ENCODE peak calls at places on chromosome 16, in nine cellular contexts. X is IMR-90; K is effector memory CD4-positive, alpha-beta T cell; P is AG04450; F is left ventricle myocardium inferior; M is tibial artery; D is GM12878; W is PC-9; E is CD4-positive, alpha-beta memory T cell. N is an unnamed sample.

GRCh38 chr16:84973226-84973625 is 38.1 kb downstream of the ZDHHC7 start:
- DNase-seq in X (no peak), K (no peak), P (no peak), F (no peak), M (no peak), D (no peak), W (no peak), E (no peak), N (no peak)

GRCh38 chr16:20303012-20303411 is 24.3 kb downstream of the GP2 start:
- DNase-seq in X (no peak), K (no peak), P (no peak), F (no peak), M (no peak), D (no peak), W (no peak), E (no peak), N (no peak)

GRCh38 chr16:12229759-12230594 is 253.4 kb downstream of the SNX29 start:
- DNase-seq in X (peak), K (no peak), P (peak), F (no peak), M (no peak), D (no peak), W (no peak), E (no peak), N (no peak)

GRCh38 chr16:57518520-57518919 is 17.9 kb downstream of the CCDC102A start:
- DNase-seq in X (no peak), K (no peak), P (no peak), F (no peak), M (no peak), D (no peak), W (no peak), E (no peak), N (no peak)

GRCh38 chr16:11066231-11066870 is 122.0 kb downstream of the CLEC16A start:
- DNase-seq in X (no peak), K (no peak), P (no peak), F (no peak), M (peak), D (no peak), W (no peak), E (no peak), N (no peak)

GRCh38 chr16:12532871-12533610 is 270.6 kb downstream of the CPPED1 start:
- DNase-seq in X (no peak), K (no peak), P (no peak), F (no peak), M (no peak), D (no peak), W (no peak), E (peak), N (no peak)

GRCh38 chr16:8972843-8973586 is 9.3 kb upstream of the USP7 start:
- DNase-seq in X (peak), K (no peak), P (no peak), F (no peak), M (no peak), D (no peak), W (no peak), E (no peak), N (no peak)

GRCh38 chr16:88631384-88631783 is 7.0 kb upstream of the IL17C start:
- DNase-seq in X (no peak), K (no peak), P (no peak), F (peak), M (no peak), D (no peak), W (no peak), E (no peak), N (no peak)

GRCh38 chr16:19118938-19119431 is 5.2 kb downstream of the ITPRIPL2 start:
- DNase-seq in X (peak), K (no peak), P (peak), F (no peak), M (peak), D (no peak), W (peak), E (no peak), N (peak)

GRCh38 chr16:81784042-81784785 is 5.1 kb downstream of the PLCG2 start:
- DNase-seq in X (no peak), K (no peak), P (no peak), F (no peak), M (no peak), D (no peak), W (no peak), E (no peak), N (no peak)

GRCh38 chr16:10617662-10618420 is 37.4 kb upstream of the EMP2 start:
- DNase-seq in X (no peak), K (no peak), P (no peak), F (no peak), M (no peak), D (no peak), W (no peak), E (no peak), N (no peak)

GRCh38 chr16:57349212-57350031 is 9.2 kb upstream of the CCL22 start:
- DNase-seq in X (no peak), K (no peak), P (no peak), F (no peak), M (no peak), D (peak), W (no peak), E (no peak), N (peak)

GRCh38 chr16:26175944-26176343 is 484.2 kb downstream of the HS3ST4 start:
- DNase-seq in X (no peak), K (no peak), P (no peak), F (no peak), M (no peak), D (no peak), W (no peak), E (no peak), N (no peak)

GRCh38 chr16:79639576-79640311 is 39.2 kb upstream of the MAF start:
- DNase-seq in X (no peak), K (no peak), P (no peak), F (no peak), M (no peak), D (no peak), W (peak), E (peak), N (no peak)

GRCh38 chr16:57178793-57179212 is 7.0 kb downstream of the PSME3IP1 start:
- DNase-seq in X (peak), K (no peak), P (no peak), F (no peak), M (no peak), D (no peak), W (no peak), E (no peak), N (no peak)

GRCh38 chr16:88524973-88525662 is 45.1 kb upstream of the ZC3H18 start:
- DNase-seq in X (no peak), K (no peak), P (no peak), F (no peak), M (no peak), D (no peak), W (no peak), E (no peak), N (no peak)

GRCh38 chr16:27781195-27781524 is 231.2 kb downstream of the KATNIP start:
- DNase-seq in X (no peak), K (no peak), P (no peak), F (peak), M (no peak), D (no peak), W (no peak), E (no peak), N (peak)

GRCh38 chr16:8934601-8935000 is 29.1 kb downstream of the USP7 start:
- DNase-seq in X (no peak), K (no peak), P (no peak), F (no peak), M (no peak), D (no peak), W (no peak), E (no peak), N (no peak)

GRCh38 chr16:88995746-88996535 is 18.9 kb upstream of the CBFA2T3 start:
- DNase-seq in X (no peak), K (no peak), P (no peak), F (no peak), M (no peak), D (no peak), W (no peak), E (no peak), N (no peak)

GRCh38 chr16:84483882-84484565 is 20.4 kb downstream of the MEAK7 start:
- DNase-seq in X (no peak), K (no peak), P (no peak), F (no peak), M (no peak), D (no peak), W (no peak), E (no peak), N (no peak)

GRCh38 chr16:19912445-19913305 is 28.0 kb upstream of the GPRC5B start:
- DNase-seq in X (peak), K (no peak), P (no peak), F (no peak), M (no peak), D (no peak), W (no peak), E (no peak), N (no peak)

GRCh38 chr16:53549970-53550406 is 47.0 kb upstream of the AKTIP start:
- DNase-seq in X (peak), K (peak), P (peak), F (peak), M (no peak), D (peak), W (peak), E (peak), N (peak)

GRCh38 chr16:27113341-27113841 is 46.7 kb downstream of the C16orf82 start:
- DNase-seq in X (no peak), K (no peak), P (no peak), F (no peak), M (peak), D (peak), W (no peak), E (no peak), N (no peak)

GRCh38 chr16:86227801-86228200 is 282.5 kb upstream of the FOXF1 start:
- DNase-seq in X (peak), K (no peak), P (no peak), F (no peak), M (no peak), D (no peak), W (no peak), E (no peak), N (no peak)
- H3K4me3 ChIP-seq in X (no peak), K (no peak), P (no peak), F (no peak), M (no peak), D (no peak), W (no peak), E (no peak), N (no peak)

DNA sequence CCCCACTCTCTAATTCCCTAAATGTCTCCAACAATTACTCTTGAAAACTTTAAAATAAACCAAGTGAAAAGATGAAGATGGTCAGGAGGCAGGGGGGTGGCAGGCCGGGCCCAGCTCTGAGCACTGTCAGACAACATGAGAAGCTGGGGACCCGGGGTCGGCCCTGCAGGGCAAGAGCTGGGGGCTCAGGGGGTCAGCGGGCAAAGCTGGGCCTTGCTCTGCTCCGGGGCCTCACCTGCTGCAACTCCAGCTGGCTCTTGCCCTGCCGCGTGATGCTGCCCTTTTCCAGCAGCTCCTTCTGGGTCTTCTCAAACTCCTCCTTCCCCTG is 14.8 kb downstream of the CTRB1 start:
- DNase-seq in X (no peak), K (no peak), P (no peak), F (no peak), M (no peak), D (no peak), W (no peak), E (no peak), N (no peak)
- H3K27ac ChIP-seq in X (no peak), K (no peak), P (peak), F (peak), M (peak), D (no peak), W (no peak), E (no peak), N (peak)

GRCh38 chr16:30569746-30570325 is 1.7 kb downstream of the ZNF688 start:
- DNase-seq in X (no peak), K (no peak), P (no peak), F (no peak), M (no peak), D (no peak), W (no peak), E (no peak), N (no peak)

GRCh38 chr16:30566531-30566930 is 5.0 kb downstream of the ZNF688 start:
- DNase-seq in X (no peak), K (no peak), P (no peak), F (no peak), M (no peak), D (no peak), W (no peak), E (no peak), N (no peak)

GRCh38 chr16:30567160-30567990 is 4.1 kb downstream of the ZNF688 start:
- DNase-seq in X (peak), K (peak), P (no peak), F (no peak), M (no peak), D (no peak), W (peak), E (peak), N (no peak)

GRCh38 chr16:30565984-30566383 is 5.5 kb downstream of the ZNF688 start:
- DNase-seq in X (no peak), K (no peak), P (no peak), F (no peak), M (no peak), D (no peak), W (no peak), E (no peak), N (no peak)

GRCh38 chr16:30567991-30568638 is 3.4 kb downstream of the ZNF688 start:
- DNase-seq in X (peak), K (peak), P (peak), F (no peak), M (no peak), D (peak), W (peak), E (peak), N (no peak)
- H3K4me3 ChIP-seq in X (no peak), K (no peak), P (no peak), F (no peak), M (no peak), D (no peak), W (no peak), E (peak), N (no peak)

DNA sequence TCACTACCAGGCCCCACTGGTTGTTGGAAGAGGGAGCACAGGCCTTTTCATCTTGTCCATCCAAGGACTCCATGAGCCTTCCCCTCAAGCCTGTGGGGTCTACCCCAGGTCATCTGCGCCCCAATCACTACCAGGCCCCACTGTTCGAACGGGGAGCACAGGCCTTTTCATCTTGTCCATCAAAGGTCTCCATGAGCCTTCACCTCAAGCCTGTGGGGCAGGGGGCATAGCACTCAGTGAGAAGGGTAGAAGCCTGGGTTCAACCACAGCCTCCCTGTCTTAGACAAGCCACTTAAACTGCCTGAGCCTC is 101.4 kb upstream of the CDH5 start:
- DNase-seq in X (no peak), K (no peak), P (no peak), F (no peak), M (no peak), D (no peak), W (no peak), E (no peak), N (peak)
- H3K27ac ChIP-seq in X (no peak), K (no peak), P (no peak), F (no peak), M (no peak), D (no peak), W (no peak), E (no peak), N (no peak)

DNA sequence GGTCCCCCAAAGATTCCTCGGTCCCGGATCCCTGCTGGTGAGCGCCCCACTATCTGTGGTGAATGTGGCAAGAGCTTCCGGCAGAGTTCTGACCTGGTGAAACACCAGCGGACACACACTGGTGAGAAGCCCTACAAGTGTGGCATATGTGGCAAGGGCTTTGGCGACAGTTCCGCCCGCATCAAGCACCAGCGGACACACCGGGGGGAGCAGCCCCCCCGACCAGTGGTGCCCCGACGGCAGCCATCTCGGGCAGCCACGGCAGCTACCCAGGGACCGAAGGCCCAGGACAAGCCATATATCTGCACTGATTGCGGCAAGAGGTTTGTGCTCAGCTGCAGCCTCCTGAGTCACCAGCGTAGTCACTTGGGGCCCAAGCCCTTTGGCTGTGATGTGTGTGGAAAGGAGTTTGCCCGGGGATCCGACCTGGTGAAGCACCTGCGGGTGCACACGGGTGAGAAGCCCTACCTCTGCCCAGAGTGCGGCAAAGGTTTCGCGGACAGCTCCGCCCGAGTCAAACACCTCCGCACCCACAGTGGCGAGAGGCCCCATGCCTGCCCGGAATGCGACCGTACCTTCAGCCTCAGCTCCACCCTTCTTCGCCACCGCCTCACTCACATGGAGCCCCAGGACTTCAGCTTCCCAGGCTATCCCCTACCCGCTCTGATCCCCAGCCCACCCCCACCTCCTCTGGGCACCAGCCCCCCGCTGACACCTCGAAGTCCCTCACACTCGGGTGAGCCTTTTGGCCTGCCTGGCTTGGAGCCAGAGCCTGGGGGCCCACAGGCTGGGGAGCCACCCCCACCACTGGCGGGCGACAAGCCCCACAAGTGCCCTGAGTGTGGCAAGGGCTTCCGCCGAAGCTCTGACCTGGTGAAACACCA is 2.8 kb downstream of the ZNF48 start:
- DNase-seq in X (no peak), K (no peak), P (no peak), F (no peak), M (no peak), D (no peak), W (no peak), E (no peak), N (no peak)
- H3K4me3 ChIP-seq in X (no peak), K (no peak), P (no peak), F (no peak), M (no peak), D (no peak), W (no peak), E (no peak), N (no peak)

DNA sequence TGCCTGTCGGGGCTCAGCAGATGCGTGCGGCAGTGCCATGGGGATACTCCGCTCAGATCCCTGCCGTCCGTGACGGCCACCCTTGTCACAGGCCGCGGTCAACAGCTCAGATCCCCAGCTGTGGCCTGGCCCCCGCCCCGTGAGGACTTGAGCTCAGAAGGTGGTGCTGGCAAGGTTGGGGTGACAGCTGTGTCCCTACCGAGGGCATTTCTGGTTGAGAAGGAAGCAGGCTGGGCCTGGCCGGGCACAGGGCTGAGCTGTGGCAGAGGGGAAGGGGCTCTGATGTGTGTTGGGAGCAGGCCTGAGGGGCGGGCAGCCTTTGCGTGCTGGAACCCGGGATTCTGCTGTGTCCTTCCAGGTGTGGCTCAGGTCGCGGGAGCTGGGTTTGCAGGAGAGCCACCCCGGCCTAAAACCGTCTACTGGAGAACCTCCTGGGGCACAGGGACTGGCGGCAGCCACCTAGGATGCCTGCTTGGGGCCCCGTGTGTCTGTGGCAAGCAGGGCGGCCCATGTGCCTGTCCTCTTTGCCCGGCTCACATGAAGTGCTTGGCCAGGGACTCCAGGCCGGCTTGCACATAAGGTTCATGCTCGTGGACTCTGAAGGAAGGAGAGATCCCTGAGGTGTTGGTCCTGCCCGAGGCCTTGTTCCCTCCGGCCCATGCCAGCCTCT is 5.1 kb downstream of the UBE2I start:
- DNase-seq in X (no peak), K (no peak), P (no peak), F (no peak), M (no peak), D (no peak), W (no peak), E (no peak), N (no peak)
- H3K27ac ChIP-seq in X (no peak), K (no peak), P (no peak), F (no peak), M (no peak), D (no peak), W (no peak), E (no peak), N (no peak)